ENCODE peak calls at places on chromosome 5, in four cellular contexts. V, P, U and W are unnamed samples.

GRCh38 chr5:78899922-78900362 is 85.2 kb downstream of the ARSB start:
- DNase-seq in V (peak), U (peak), P (peak), W (peak)

GRCh38 chr5:10424124-10424731 is 17.5 kb upstream of the ROPN1L start:
- DNase-seq in U (peak), V (peak), P (peak), W (peak)

GRCh38 chr5:18799482-18800128 is 1165.3 kb downstream of the TAF11L14 start:
- DNase-seq in V (no peak), U (no peak), P (no peak), W (no peak)

GRCh38 chr5:117454716-117455212 is 880.1 kb upstream of the SEMA6A start:
- DNase-seq in V (peak), U (peak), P (peak), W (peak)

GRCh38 chr5:77797133-77797532 is 21.0 kb upstream of the TBCA start:
- DNase-seq in P (no peak), V (no peak), U (no peak), W (no peak)

GRCh38 chr5:81942746-81943145 is 29.1 kb upstream of the ATG10 start:
- DNase-seq in V (no peak), U (no peak), P (no peak), W (no peak)

GRCh38 chr5:168377525-168377924 is 86.1 kb downstream of the WWC1 start:
- DNase-seq in P (no peak), U (no peak), V (no peak), W (no peak)

GRCh38 chr5:73160239-73160671 is 12.7 kb upstream of the TMEM174 start:
- DNase-seq in U (no peak), P (no peak), V (peak), W (peak)

GRCh38 chr5:148290271-148291195 is 21.7 kb upstream of the SPINK7 start:
- DNase-seq in V (peak), U (peak), P (peak), W (peak)

GRCh38 chr5:95938355-95938754 is 23.3 kb downstream of the ELL2 start:
- DNase-seq in P (no peak), U (no peak), V (no peak), W (no peak)

GRCh38 chr5:131810510-131811249 is 13.9 kb upstream of the FNIP1 start:
- DNase-seq in P (peak), V (peak), U (peak), W (peak)

GRCh38 chr5:126384985-126385384 is 38.2 kb upstream of the GRAMD2B start:
- DNase-seq in U (no peak), P (no peak), V (peak), W (no peak)

GRCh38 chr5:149423287-149424268 is 44.5 kb upstream of the IL17B start:
- DNase-seq in U (peak), P (no peak), V (no peak), W (no peak)

GRCh38 chr5:124446125-124446524 is 300.3 kb downstream of the ZNF608 start:
- DNase-seq in P (no peak), V (no peak), U (no peak), W (no peak)

GRCh38 chr5:72387985-72388384 is 67.8 kb downstream of the PTCD2 start:
- DNase-seq in U (no peak), V (peak), P (no peak), W (no peak)

GRCh38 chr5:174793684-174794328 is 69.4 kb downstream of the MSX2 start:
- DNase-seq in U (peak), P (peak), V (peak), W (peak)

GRCh38 chr5:180495991-180496741 is 2.0 kb downstream of the CNOT6 start:
- DNase-seq in V (no peak), P (no peak), U (no peak), W (no peak)

GRCh38 chr5:81429363-81429762 is 35.4 kb upstream of the ACOT12 start:
- DNase-seq in U (no peak), V (no peak), P (no peak), W (no peak)

GRCh38 chr5:79120221-79120620 is 8.6 kb downstream of the BHMT start:
- DNase-seq in P (no peak), U (no peak), V (peak), W (no peak)

GRCh38 chr5:29037716-29038115 is 1999.3 kb upstream of the CDH9 start:
- DNase-seq in V (no peak), U (no peak), P (no peak), W (no peak)

GRCh38 chr5:127925916-127926315 is 157.7 kb upstream of the SLC12A2 start:
- DNase-seq in V (peak), U (no peak), P (peak), W (no peak)

GRCh38 chr5:94893404-94894145 is 275.1 kb downstream of the SLF1 start:
- DNase-seq in V (peak), U (no peak), P (peak), W (peak)

GRCh38 chr5:61450880-61451279 is 118.8 kb downstream of the ZSWIM6 start:
- DNase-seq in P (peak), V (peak), U (no peak), W (no peak)

GRCh38 chr5:29896651-29897050 is 1296.8 kb upstream of the CDH6 start:
- DNase-seq in P (no peak), U (no peak), V (peak), W (no peak)

GRCh38 chr5:127705120-127705892 is 2.1 kb downstream of the CCDC192 start:
- DNase-seq in P (peak), V (peak), U (peak), W (no peak)

GRCh38 chr5:134005415-134006118 is 792 bp upstream of the VDAC1 start:
- DNase-seq in P (no peak), U (peak), V (peak), W (no peak)

GRCh38 chr5:168661593-168662485 is 82.7 kb upstream of the PANK3 start:
- DNase-seq in V (no peak), P (no peak), U (no peak), W (no peak)

GRCh38 chr5:151719228-151719861 is 32.6 kb upstream of the SPARC start:
- DNase-seq in V (peak), P (no peak), U (no peak), W (peak)

GRCh38 chr5:88806338-88806737 is 76.6 kb downstream of the MEF2C start:
- DNase-seq in U (no peak), P (no peak), V (no peak), W (no peak)

GRCh38 chr5:1162729-1163128 is 38.7 kb upstream of the SLC6A19 start:
- DNase-seq in U (no peak), V (no peak), P (no peak), W (no peak)

GRCh38 chr5:68290260-68290674 is 74.7 kb downstream of the PIK3R1 start:
- DNase-seq in P (no peak), U (peak), V (no peak), W (no peak)

GRCh38 chr5:126354857-126355731 is 68.1 kb upstream of the GRAMD2B start:
- DNase-seq in V (peak), P (no peak), U (no peak), W (no peak)

GRCh38 chr5:127813633-127814171 is 110.5 kb downstream of the CCDC192 start:
- DNase-seq in P (no peak), U (no peak), V (peak), W (no peak)

GRCh38 chr5:66609615-66610014 is 13.4 kb downstream of the MAST4 start:
- DNase-seq in U (no peak), P (no peak), V (no peak), W (no peak)

GRCh38 chr5:60404171-60404570 is 295.8 kb downstream of the DEPDC1B start:
- DNase-seq in V (no peak), U (no peak), P (no peak), W (no peak)

GRCh38 chr5:34496258-34496657 is 159.9 kb upstream of the RAI14 start:
- DNase-seq in P (no peak), U (no peak), V (no peak), W (no peak)
- TF ChIP-seq EZH2phosphoT487 in P (no peak), U (no peak), V (no peak), W (no peak)

GRCh38 chr5:171861383-171861782 is 75.8 kb downstream of the SMIM23 start:
- DNase-seq in P (no peak), U (no peak), V (no peak), W (no peak)

GRCh38 chr5:171862624-171863023 is 77.0 kb downstream of the SMIM23 start:
- DNase-seq in V (no peak), U (no peak), P (no peak), W (no peak)

GRCh38 chr5:171867786-171868185 is 82.2 kb downstream of the SMIM23 start:
- DNase-seq in V (no peak), U (no peak), P (no peak), W (no peak)

GRCh38 chr5:171865431-171865830 is 79.8 kb downstream of the SMIM23 start:
- DNase-seq in U (no peak), P (no peak), V (no peak), W (no peak)

GRCh38 chr5:171863928-171864327 is 78.3 kb downstream of the SMIM23 start:
- DNase-seq in U (no peak), P (no peak), V (no peak), W (no peak)
- H3K4me2 ChIP-seq in U (no peak), P (no peak), V (no peak), W (no peak)

GRCh38 chr5:138575194-138576015 is at the start of gene HSPA9:
- DNase-seq in P (peak), U (peak), V (peak), W (peak)

GRCh38 chr5:138574744-138575193 is 432 bp downstream of the HSPA9 start:
- DNase-seq in V (peak), U (no peak), P (no peak), W (no peak)

GRCh38 chr5:138573949-138574670 is 1.1 kb downstream of the HSPA9 start:
- DNase-seq in U (no peak), P (no peak), V (peak), W (peak)

GRCh38 chr5:138570871-138571270 is 4.3 kb downstream of the HSPA9 start:
- DNase-seq in U (no peak), P (no peak), V (no peak), W (no peak)

GRCh38 chr5:138573223-138573622 is 2.0 kb downstream of the HSPA9 start:
- DNase-seq in V (no peak), U (no peak), P (no peak), W (no peak)
- H3K4me3 ChIP-seq in V (peak), U (no peak), P (peak), W (no peak)

GRCh38 chr5:171748720-171749119 is 36.9 kb upstream of the SMIM23 start:
- DNase-seq in P (no peak), V (no peak), U (no peak), W (no peak)

GRCh38 chr5:171744882-171745281 is 40.7 kb upstream of the SMIM23 start:
- DNase-seq in V (no peak), U (no peak), P (no peak), W (no peak)

GRCh38 chr5:171743786-171744076 is 41.9 kb upstream of the SMIM23 start:
- DNase-seq in U (no peak), V (no peak), P (no peak), W (no peak)

GRCh38 chr5:171747061-171747859 is 38.4 kb upstream of the SMIM23 start:
- DNase-seq in P (no peak), V (no peak), U (no peak), W (no peak)

GRCh38 chr5:171745602-171746001 is 40.0 kb upstream of the SMIM23 start:
- DNase-seq in U (no peak), P (no peak), V (no peak), W (no peak)
- TF ChIP-seq EZH2phosphoT487 in U (no peak), P (no peak), V (no peak), W (no peak)

DNA sequence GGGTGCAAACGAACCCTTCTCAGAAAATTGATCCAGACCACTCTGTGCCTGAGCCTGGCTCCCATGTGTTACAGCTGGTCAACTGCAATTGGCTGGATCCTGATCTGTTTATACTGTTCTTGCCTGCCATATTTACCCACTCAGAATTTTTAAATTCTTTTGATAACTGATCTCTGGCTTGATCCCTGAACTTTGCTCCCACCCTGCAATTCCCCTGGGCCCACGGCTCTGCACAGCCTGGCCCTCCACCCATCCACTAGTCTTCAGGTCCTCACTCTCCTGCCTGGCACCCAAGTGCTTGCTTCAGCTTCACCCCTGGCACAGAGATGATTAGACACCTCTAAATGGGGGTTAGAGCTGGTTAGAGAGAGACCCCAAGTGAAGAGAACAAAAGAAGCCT is 25.9 kb upstream of the MIER3 start:
- DNase-seq in V (no peak), U (no peak), P (no peak), W (no peak)
- H3K4me2 ChIP-seq in V (no peak), U (peak), P (no peak), W (no peak)

DNA sequence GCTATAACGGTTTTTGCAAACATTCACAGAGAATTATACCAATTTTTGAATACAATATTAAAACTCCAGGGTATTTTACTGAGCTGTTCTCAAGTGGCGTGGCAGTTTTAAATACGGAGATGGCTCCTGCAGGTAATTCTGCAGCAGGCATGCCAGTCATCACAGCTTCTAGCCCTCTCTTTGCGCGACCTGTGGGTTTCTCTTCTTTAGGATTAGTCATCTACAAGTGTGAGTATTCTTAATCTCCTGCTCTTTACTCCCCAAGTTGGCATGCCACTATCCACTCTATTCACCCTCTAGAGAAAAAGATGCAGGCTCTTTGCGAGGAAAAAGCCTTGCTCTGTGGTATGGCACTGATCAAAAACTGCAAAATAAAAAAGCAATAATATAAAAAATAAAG is 43.9 kb downstream of the ANKRD31 start:
- DNase-seq in P (no peak), V (no peak), U (no peak), W (no peak)
- H3K4me3 ChIP-seq in P (no peak), V (no peak), U (no peak), W (no peak)

GRCh38 chr5:140595538-140595937 is 30.9 kb downstream of the SLC35A4 start:
- DNase-seq in P (no peak), U (peak), V (peak), W (no peak)
- TF ChIP-seq EZH2phosphoT487 in P (no peak), U (no peak), V (no peak), W (no peak)